ENCODE peak calls at places on chromosomes 7 and 10, in four cellular contexts. One of them, this sample, is unnamed.

GRCh38 chr10:103499881-103500280 is 6.4 kb downstream of the NEURL1 start:
- DNase-seq in astrocyte of the hippocampus: no peak
- DNase-seq in naive B cell: no peak
- DNase-seq in T follicular helper cell: no peak
- DNase-seq in this sample: no peak

GRCh38 chr10:99519690-99520039 is 13.1 kb upstream of the NKX2-3 start:
- DNase-seq in naive B cell: no peak
- DNase-seq in T follicular helper cell: no peak
- DNase-seq in astrocyte of the hippocampus: no peak
- DNase-seq in this sample: no peak

GRCh38 chr10:71737356-71738172 is 18.0 kb upstream of the C10orf105 start:
- DNase-seq in naive B cell: no peak
- DNase-seq in T follicular helper cell: no peak
- DNase-seq in astrocyte of the hippocampus: no peak
- DNase-seq in this sample: no peak

GRCh38 chr10:6080417-6080973 is 8.3 kb upstream of the RBM17 start:
- DNase-seq in astrocyte of the hippocampus: no peak
- DNase-seq in T follicular helper cell: no peak
- DNase-seq in naive B cell: no peak
- DNase-seq in this sample: no peak

GRCh38 chr7:84040365-84040764 is 154.2 kb downstream of the SEMA3A start:
- DNase-seq in astrocyte of the hippocampus: peak; percentile 34
- DNase-seq in T follicular helper cell: no peak
- DNase-seq in naive B cell: no peak
- DNase-seq in this sample: no peak

GRCh38 chr10:123427386-123427785 is 238.8 kb upstream of the GPR26 start:
- DNase-seq in astrocyte of the hippocampus: no peak
- DNase-seq in naive B cell: no peak
- DNase-seq in T follicular helper cell: no peak
- DNase-seq in this sample: no peak

GRCh38 chr10:22825841-22826240 is 102.0 kb upstream of the ARMC3 start:
- DNase-seq in T follicular helper cell: no peak
- DNase-seq in naive B cell: no peak
- DNase-seq in astrocyte of the hippocampus: no peak
- DNase-seq in this sample: no peak

GRCh38 chr7:107147464-107148214 is 21.2 kb upstream of the HBP1 start:
- DNase-seq in naive B cell: peak; percentile 19
- DNase-seq in T follicular helper cell: peak; percentile 19
- DNase-seq in astrocyte of the hippocampus: peak; percentile 56
- DNase-seq in this sample: peak; percentile 34

GRCh38 chr7:158067219-158067930 is 520.2 kb downstream of the PTPRN2 start:
- DNase-seq in T follicular helper cell: no peak
- DNase-seq in naive B cell: no peak
- DNase-seq in astrocyte of the hippocampus: no peak
- DNase-seq in this sample: no peak

GRCh38 chr7:98079891-98080653 is 26.6 kb upstream of the LMTK2 start:
- DNase-seq in naive B cell: no peak
- DNase-seq in T follicular helper cell: no peak
- DNase-seq in astrocyte of the hippocampus: no peak
- DNase-seq in this sample: no peak

GRCh38 chr7:101031082-101031481 is 11.2 kb downstream of the MUC17 start:
- DNase-seq in T follicular helper cell: no peak
- DNase-seq in naive B cell: no peak
- DNase-seq in astrocyte of the hippocampus: no peak
- DNase-seq in this sample: no peak

GRCh38 chr10:84201244-84201606 is 6.9 kb downstream of the CDHR1 start:
- DNase-seq in T follicular helper cell: no peak
- DNase-seq in naive B cell: no peak
- DNase-seq in astrocyte of the hippocampus: no peak
- DNase-seq in this sample: no peak

GRCh38 chr10:117443677-117444022 is 68.4 kb upstream of the PDZD8 start:
- DNase-seq in T follicular helper cell: no peak
- DNase-seq in astrocyte of the hippocampus: no peak
- DNase-seq in naive B cell: no peak
- DNase-seq in this sample: no peak

GRCh38 chr7:26279405-26279804 is 12.3 kb upstream of the SNX10 start:
- DNase-seq in T follicular helper cell: no peak
- DNase-seq in naive B cell: no peak
- DNase-seq in astrocyte of the hippocampus: no peak
- DNase-seq in this sample: no peak

GRCh38 chr10:70323697-70324340 is 40.0 kb upstream of the NPFFR1 start:
- DNase-seq in T follicular helper cell: no peak
- DNase-seq in astrocyte of the hippocampus: no peak
- DNase-seq in naive B cell: no peak
- DNase-seq in this sample: no peak

GRCh38 chr7:140607441-140607989 is 33.1 kb downstream of the DENND2A start:
- DNase-seq in T follicular helper cell: no peak
- DNase-seq in astrocyte of the hippocampus: peak; percentile 89
- DNase-seq in naive B cell: no peak
- DNase-seq in this sample: no peak

GRCh38 chr7:716212-716611 is 10.3 kb upstream of the DNAAF5 start:
- DNase-seq in T follicular helper cell: no peak
- DNase-seq in naive B cell: no peak
- DNase-seq in astrocyte of the hippocampus: peak; percentile 52
- DNase-seq in this sample: no peak

GRCh38 chr10:129274928-129275474 is 192.0 kb upstream of the MGMT start:
- DNase-seq in T follicular helper cell: no peak
- DNase-seq in astrocyte of the hippocampus: no peak
- DNase-seq in naive B cell: no peak
- DNase-seq in this sample: no peak

GRCh38 chr10:27620425-27621397 is 116.6 kb downstream of the RAB18 start:
- DNase-seq in naive B cell: no peak
- DNase-seq in T follicular helper cell: no peak
- DNase-seq in astrocyte of the hippocampus: peak; percentile 26
- DNase-seq in this sample: no peak

GRCh38 chr7:156950381-156950858 is 908 bp downstream of the NOM1 start:
- DNase-seq in astrocyte of the hippocampus: no peak
- DNase-seq in naive B cell: no peak
- DNase-seq in T follicular helper cell: no peak
- DNase-seq in this sample: no peak

GRCh38 chr10:61635946-61636345 is 26.8 kb upstream of the CABCOCO1 start:
- DNase-seq in T follicular helper cell: no peak
- DNase-seq in astrocyte of the hippocampus: peak; percentile 45
- DNase-seq in naive B cell: no peak
- DNase-seq in this sample: no peak

GRCh38 chr10:19877466-19878255 is 61.4 kb downstream of the PLXDC2 start:
- DNase-seq in T follicular helper cell: no peak
- DNase-seq in naive B cell: no peak
- DNase-seq in astrocyte of the hippocampus: no peak
- DNase-seq in this sample: no peak

GRCh38 chr10:132572545-132572937 is 35.0 kb downstream of the INPP5A start:
- DNase-seq in astrocyte of the hippocampus: peak; percentile 72
- DNase-seq in naive B cell: no peak
- DNase-seq in T follicular helper cell: no peak
- DNase-seq in this sample: no peak

GRCh38 chr7:100880645-100881044 is 5.7 kb downstream of the SRRT start:
- DNase-seq in T follicular helper cell: no peak
- DNase-seq in astrocyte of the hippocampus: no peak
- DNase-seq in naive B cell: no peak
- DNase-seq in this sample: no peak

This sample was measured in T-helper 1 cell.